ENCODE peak calls at places on chromosomes 3 and 15, in eight cellular contexts. I is stimulated activated CD8-positive, alpha-beta memory T cell treated with anti-CD3 and anti-CD28 coated beads, Interleukin-7, amount 100 ng/mL, for 48 hours; X is GM12865; V is NCI-H2081; B is HL-60; Z is KBM-7; A is stimulated activated CD4-positive, alpha-beta T cell treated with anti-CD3 and anti-CD28 coated beads, Interleukin-1b, Interleukin-23, amount 100 ng/mL, for 24 hours; C is tibial artery. H is an unnamed sample.

GRCh38 chr3:126549861-126550487 is 8.8 kb downstream of the C3orf22 start:
- DNase-seq in I (no peak), X (no peak), V (no peak), B (no peak), Z (no peak), A (no peak), C (peak; percentile 37), H (peak; percentile 4)

GRCh38 chr15:54594115-54594514 is 602.6 kb downstream of the RSL24D1 start:
- DNase-seq in I (no peak), X (no peak), V (no peak), B (no peak), Z (no peak), A (no peak), C (no peak), H (no peak)

GRCh38 chr3:182725372-182726251 is 67.7 kb upstream of the ATP11B start:
- DNase-seq in I (no peak), X (no peak), V (no peak), B (no peak), Z (no peak), A (no peak), C (no peak), H (peak; percentile 49)

GRCh38 chr3:13308406-13308805 is 111.7 kb downstream of the NUP210 start:
- DNase-seq in I (no peak), X (peak; percentile 57), V (no peak), B (no peak), Z (peak; percentile 82), A (no peak), C (no peak), H (peak; percentile 45)

GRCh38 chr15:42080585-42081462 is 13.5 kb downstream of the PLA2G4D start:
- DNase-seq in I (no peak), X (no peak), V (no peak), B (no peak), Z (no peak), A (no peak), C (peak; percentile 37), H (no peak)

GRCh38 chr3:168034152-168034928 is 61.4 kb downstream of the GOLIM4 start:
- DNase-seq in I (no peak), X (no peak), V (no peak), B (no peak), Z (no peak), A (no peak), C (no peak), H (no peak)

GRCh38 chr3:64892664-64893309 is 205.0 kb upstream of the ADAMTS9 start:
- DNase-seq in I (no peak), X (no peak), V (no peak), B (no peak), Z (no peak), A (no peak), C (no peak), H (no peak)

GRCh38 chr3:82143661-82144405 is 382.4 kb upstream of the GBE1 start:
- DNase-seq in I (no peak), X (peak; percentile 38), V (no peak), B (no peak), Z (no peak), A (no peak), C (no peak), H (no peak)

GRCh38 chr3:23202203-23202920 is 765 bp upstream of the UBE2E2 start:
- DNase-seq in I (no peak), X (peak; percentile 57), V (no peak), B (no peak), Z (peak; percentile 18), A (peak; percentile 17), C (no peak), H (no peak)

GRCh38 chr15:92079647-92080255 is 226.2 kb downstream of the SLCO3A1 start:
- DNase-seq in I (no peak), X (no peak), V (no peak), B (no peak), Z (no peak), A (no peak), C (no peak), H (no peak)

GRCh38 chr15:71758716-71759115 is 51.6 kb upstream of the NR2E3 start:
- DNase-seq in I (no peak), X (no peak), V (no peak), B (no peak), Z (no peak), A (no peak), C (no peak), H (no peak)